ENCODE peak calls at places on chromosomes 13 and 19, in six cellular contexts. One of them, this sample, is unnamed.

GRCh38 chr13:102055116-102055515 is 346.7 kb downstream of the FGF14 start:
- DNase-seq in cardiac fibroblast: no peak
- DNase-seq in tibial artery: no peak
- DNase-seq in OCI-LY7: no peak
- DNase-seq in CD8-positive, alpha-beta T cell: no peak
- DNase-seq in breast epithelium: no peak
- DNase-seq in this sample: no peak

GRCh38 chr13:41746259-41746658 is 214.7 kb downstream of the VWA8 start:
- DNase-seq in cardiac fibroblast: peak
- DNase-seq in tibial artery: no peak
- DNase-seq in OCI-LY7: no peak
- DNase-seq in CD8-positive, alpha-beta T cell: no peak
- DNase-seq in breast epithelium: no peak
- DNase-seq in this sample: no peak

GRCh38 chr13:30671271-30671815 is 53.6 kb downstream of the USPL1 start:
- DNase-seq in cardiac fibroblast: no peak
- DNase-seq in tibial artery: no peak
- DNase-seq in OCI-LY7: no peak
- DNase-seq in CD8-positive, alpha-beta T cell: no peak
- DNase-seq in breast epithelium: no peak
- DNase-seq in this sample: no peak

GRCh38 chr13:73861136-73861535 is 273.1 kb downstream of the KLF12 start:
- DNase-seq in cardiac fibroblast: no peak
- DNase-seq in tibial artery: no peak
- DNase-seq in OCI-LY7: no peak
- DNase-seq in CD8-positive, alpha-beta T cell: no peak
- DNase-seq in breast epithelium: no peak
- DNase-seq in this sample: no peak

GRCh38 chr13:41356788-41357187 is 45.7 kb downstream of the NAA16 start:
- DNase-seq in cardiac fibroblast: no peak
- DNase-seq in tibial artery: no peak
- DNase-seq in OCI-LY7: no peak
- DNase-seq in CD8-positive, alpha-beta T cell: peak
- DNase-seq in breast epithelium: no peak
- DNase-seq in this sample: no peak

GRCh38 chr13:113369189-113369588 is 5.3 kb upstream of the GRTP1 start:
- DNase-seq in cardiac fibroblast: no peak
- DNase-seq in tibial artery: no peak
- DNase-seq in OCI-LY7: no peak
- DNase-seq in CD8-positive, alpha-beta T cell: no peak
- DNase-seq in breast epithelium: no peak
- DNase-seq in this sample: no peak

GRCh38 chr13:100666124-100666523 is 8.5 kb downstream of the TMTC4 start:
- DNase-seq in cardiac fibroblast: peak
- DNase-seq in tibial artery: no peak
- DNase-seq in OCI-LY7: no peak
- DNase-seq in CD8-positive, alpha-beta T cell: no peak
- DNase-seq in breast epithelium: no peak
- DNase-seq in this sample: no peak

GRCh38 chr13:49669735-49670309 is 21.5 kb downstream of the EBPL start:
- DNase-seq in cardiac fibroblast: peak
- DNase-seq in tibial artery: no peak
- DNase-seq in OCI-LY7: peak
- DNase-seq in CD8-positive, alpha-beta T cell: no peak
- DNase-seq in breast epithelium: peak
- DNase-seq in this sample: no peak

GRCh38 chr19:2271516-2272103 is 10.4 kb downstream of the PEAK3 start:
- DNase-seq in cardiac fibroblast: peak
- DNase-seq in tibial artery: no peak
- DNase-seq in OCI-LY7: no peak
- DNase-seq in CD8-positive, alpha-beta T cell: no peak
- DNase-seq in breast epithelium: no peak
- DNase-seq in this sample: no peak

GRCh38 chr13:41547253-41548000 is 90.1 kb downstream of the RGCC start:
- DNase-seq in cardiac fibroblast: no peak
- DNase-seq in tibial artery: peak
- DNase-seq in OCI-LY7: no peak
- DNase-seq in CD8-positive, alpha-beta T cell: no peak
- DNase-seq in breast epithelium: no peak
- DNase-seq in this sample: no peak

GRCh38 chr19:16134510-16134909 is 9.0 kb upstream of the HSH2D start:
- DNase-seq in cardiac fibroblast: no peak
- DNase-seq in tibial artery: no peak
- DNase-seq in OCI-LY7: no peak
- DNase-seq in CD8-positive, alpha-beta T cell: no peak
- DNase-seq in breast epithelium: no peak
- DNase-seq in this sample: no peak

GRCh38 chr13:27599845-27600553 is 20.3 kb downstream of the LNX2 start:
- DNase-seq in cardiac fibroblast: peak
- DNase-seq in tibial artery: no peak
- DNase-seq in OCI-LY7: no peak
- DNase-seq in CD8-positive, alpha-beta T cell: no peak
- DNase-seq in breast epithelium: no peak
- DNase-seq in this sample: no peak

GRCh38 chr13:26457212-26457611 is 100.3 kb upstream of the WASF3 start:
- DNase-seq in cardiac fibroblast: no peak
- DNase-seq in tibial artery: no peak
- DNase-seq in OCI-LY7: no peak
- DNase-seq in CD8-positive, alpha-beta T cell: no peak
- DNase-seq in breast epithelium: no peak
- DNase-seq in this sample: no peak

GRCh38 chr13:48559638-48560320 is 26.9 kb upstream of the RCBTB2 start:
- DNase-seq in cardiac fibroblast: peak
- DNase-seq in tibial artery: no peak
- DNase-seq in OCI-LY7: no peak
- DNase-seq in CD8-positive, alpha-beta T cell: no peak
- DNase-seq in breast epithelium: no peak
- DNase-seq in this sample: no peak

GRCh38 chr13:51501096-51501495 is 48.3 kb upstream of the INTS6 start:
- DNase-seq in cardiac fibroblast: peak
- DNase-seq in tibial artery: no peak
- DNase-seq in OCI-LY7: no peak
- DNase-seq in CD8-positive, alpha-beta T cell: no peak
- DNase-seq in breast epithelium: no peak
- DNase-seq in this sample: no peak

GRCh38 chr19:16244091-16244490 is 46.4 kb downstream of the AP1M1 start:
- DNase-seq in cardiac fibroblast: peak
- DNase-seq in tibial artery: no peak
- DNase-seq in OCI-LY7: no peak
- DNase-seq in CD8-positive, alpha-beta T cell: no peak
- DNase-seq in breast epithelium: no peak
- DNase-seq in this sample: no peak

GRCh38 chr19:16066611-16067104 is 9.6 kb upstream of the TPM4 start:
- DNase-seq in cardiac fibroblast: peak
- DNase-seq in tibial artery: no peak
- DNase-seq in OCI-LY7: peak
- DNase-seq in CD8-positive, alpha-beta T cell: peak
- DNase-seq in breast epithelium: no peak
- DNase-seq in this sample: no peak

GRCh38 chr13:43883636-43884035 is 3.9 kb downstream of the LACC1 start:
- DNase-seq in cardiac fibroblast: no peak
- DNase-seq in tibial artery: no peak
- DNase-seq in OCI-LY7: no peak
- DNase-seq in CD8-positive, alpha-beta T cell: no peak
- DNase-seq in breast epithelium: no peak
- DNase-seq in this sample: no peak

GRCh38 chr19:5006821-5007220 is 37.9 kb downstream of the KDM4B start:
- DNase-seq in cardiac fibroblast: no peak
- DNase-seq in tibial artery: no peak
- DNase-seq in OCI-LY7: no peak
- DNase-seq in CD8-positive, alpha-beta T cell: no peak
- DNase-seq in breast epithelium: no peak
- DNase-seq in this sample: no peak

GRCh38 chr19:5665781-5666513 is 14.4 kb downstream of the MICOS13 start:
- DNase-seq in cardiac fibroblast: peak
- DNase-seq in tibial artery: no peak
- DNase-seq in OCI-LY7: no peak
- DNase-seq in CD8-positive, alpha-beta T cell: no peak
- DNase-seq in breast epithelium: no peak
- DNase-seq in this sample: no peak

GRCh38 chr13:33123066-33123940 is 107.1 kb downstream of the KL start:
- DNase-seq in cardiac fibroblast: peak
- DNase-seq in tibial artery: peak
- DNase-seq in OCI-LY7: no peak
- DNase-seq in CD8-positive, alpha-beta T cell: no peak
- DNase-seq in breast epithelium: no peak
- DNase-seq in this sample: no peak

GRCh38 chr13:33126909-33127607 is 110.8 kb downstream of the KL start:
- DNase-seq in cardiac fibroblast: peak
- DNase-seq in tibial artery: no peak
- DNase-seq in OCI-LY7: no peak
- DNase-seq in CD8-positive, alpha-beta T cell: no peak
- DNase-seq in breast epithelium: no peak
- DNase-seq in this sample: no peak

GRCh38 chr13:33128134-33128533 is 111.9 kb downstream of the KL start:
- DNase-seq in cardiac fibroblast: no peak
- DNase-seq in tibial artery: no peak
- DNase-seq in OCI-LY7: no peak
- DNase-seq in CD8-positive, alpha-beta T cell: no peak
- DNase-seq in breast epithelium: no peak
- DNase-seq in this sample: no peak

GRCh38 chr13:33129094-33129832 is 113.0 kb downstream of the KL start:
- DNase-seq in cardiac fibroblast: no peak
- DNase-seq in tibial artery: no peak
- DNase-seq in OCI-LY7: no peak
- DNase-seq in CD8-positive, alpha-beta T cell: no peak
- DNase-seq in breast epithelium: no peak
- DNase-seq in this sample: no peak

DNA sequence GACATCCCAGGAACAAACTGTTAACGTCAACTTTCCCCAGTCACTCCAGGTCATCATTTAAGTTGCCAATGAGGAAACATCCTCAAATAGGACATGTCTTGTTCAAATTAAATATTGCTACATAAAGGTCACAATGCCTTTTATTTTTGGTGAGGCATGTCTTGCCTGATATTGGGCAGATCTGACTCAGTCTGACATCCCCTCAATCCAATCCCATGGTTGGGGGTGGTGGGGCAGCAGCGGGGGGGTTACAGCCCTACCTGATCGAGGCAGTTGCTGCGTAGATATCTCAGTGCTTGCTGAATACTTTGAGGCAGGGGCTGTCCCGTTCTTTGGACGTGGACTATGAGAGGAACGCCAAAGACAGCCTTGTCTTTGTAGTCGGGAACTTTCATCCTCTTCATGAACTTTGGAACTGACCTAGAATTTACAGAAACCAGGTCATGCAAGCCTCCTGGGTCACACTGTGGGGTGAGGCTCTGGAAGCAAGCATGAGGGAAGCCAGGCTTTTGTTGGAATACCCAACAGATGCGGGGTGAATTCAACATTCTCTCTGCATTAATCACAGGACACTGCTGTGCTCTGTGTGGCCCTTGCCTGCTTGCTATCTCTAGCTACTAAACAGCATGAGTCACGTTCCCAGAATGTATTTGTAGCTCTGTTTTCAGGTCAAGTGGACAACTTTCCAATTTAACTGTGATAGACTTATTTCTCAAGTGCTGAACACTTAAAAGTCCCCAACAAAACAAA is 109.8 kb downstream of the KL start:
- DNase-seq in cardiac fibroblast: peak
- DNase-seq in tibial artery: peak
- DNase-seq in OCI-LY7: no peak
- DNase-seq in CD8-positive, alpha-beta T cell: no peak
- DNase-seq in breast epithelium: peak
- DNase-seq in this sample: peak
- H3K4me3 ChIP-seq in cardiac fibroblast: peak
- H3K4me3 ChIP-seq in tibial artery: no peak
- H3K4me3 ChIP-seq in OCI-LY7: no peak
- H3K4me3 ChIP-seq in CD8-positive, alpha-beta T cell: no peak
- H3K4me3 ChIP-seq in breast epithelium: no peak
- H3K4me3 ChIP-seq in this sample: no peak

DNA sequence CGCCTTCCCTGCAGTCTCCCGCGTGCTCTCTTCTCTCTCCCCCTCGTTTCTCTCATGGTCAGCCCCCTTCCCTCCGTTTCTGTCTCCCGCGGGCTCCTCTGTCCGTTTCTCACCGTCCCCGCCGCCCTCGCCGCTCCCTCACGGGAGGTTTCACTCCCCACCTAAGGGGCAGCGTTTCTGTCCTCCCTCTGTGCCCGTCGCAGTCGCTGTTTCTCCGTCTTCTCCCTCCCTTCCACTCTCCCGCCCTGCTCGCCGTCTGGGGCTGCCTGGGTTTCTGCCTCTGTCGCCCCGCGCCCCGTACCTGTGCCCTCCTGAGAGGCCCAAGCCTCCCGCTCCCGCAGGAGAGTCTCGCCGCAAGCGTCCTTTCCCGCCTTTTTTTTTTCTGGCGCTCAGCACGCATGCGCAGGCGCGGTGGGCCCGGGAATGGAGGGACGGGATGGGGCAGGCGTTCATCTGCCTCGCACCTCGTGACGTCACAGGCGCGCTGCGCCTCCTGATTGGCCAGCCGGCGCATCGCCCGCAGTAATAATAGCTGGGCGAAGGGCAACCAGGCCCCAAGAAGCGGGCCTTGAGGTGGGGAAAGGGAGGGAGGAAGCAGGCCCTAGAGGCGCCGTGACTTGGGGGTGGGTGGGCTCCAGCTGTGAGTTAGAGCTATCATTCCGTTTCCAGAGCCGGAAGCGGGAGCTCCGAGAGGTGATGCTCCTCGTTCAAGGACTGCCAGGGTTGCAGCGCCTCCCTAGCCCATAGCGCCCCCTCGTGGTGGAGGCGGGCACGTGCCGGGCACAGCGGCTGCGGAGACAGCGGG is 15.4 kb downstream of the SSC5D start:
- DNase-seq in cardiac fibroblast: peak
- DNase-seq in tibial artery: peak
- DNase-seq in OCI-LY7: peak
- DNase-seq in CD8-positive, alpha-beta T cell: peak
- DNase-seq in breast epithelium: peak
- DNase-seq in this sample: peak
- H3K4me3 ChIP-seq in cardiac fibroblast: peak
- H3K4me3 ChIP-seq in tibial artery: peak
- H3K4me3 ChIP-seq in OCI-LY7: peak
- H3K4me3 ChIP-seq in CD8-positive, alpha-beta T cell: peak
- H3K4me3 ChIP-seq in breast epithelium: peak
- H3K4me3 ChIP-seq in this sample: peak

DNA sequence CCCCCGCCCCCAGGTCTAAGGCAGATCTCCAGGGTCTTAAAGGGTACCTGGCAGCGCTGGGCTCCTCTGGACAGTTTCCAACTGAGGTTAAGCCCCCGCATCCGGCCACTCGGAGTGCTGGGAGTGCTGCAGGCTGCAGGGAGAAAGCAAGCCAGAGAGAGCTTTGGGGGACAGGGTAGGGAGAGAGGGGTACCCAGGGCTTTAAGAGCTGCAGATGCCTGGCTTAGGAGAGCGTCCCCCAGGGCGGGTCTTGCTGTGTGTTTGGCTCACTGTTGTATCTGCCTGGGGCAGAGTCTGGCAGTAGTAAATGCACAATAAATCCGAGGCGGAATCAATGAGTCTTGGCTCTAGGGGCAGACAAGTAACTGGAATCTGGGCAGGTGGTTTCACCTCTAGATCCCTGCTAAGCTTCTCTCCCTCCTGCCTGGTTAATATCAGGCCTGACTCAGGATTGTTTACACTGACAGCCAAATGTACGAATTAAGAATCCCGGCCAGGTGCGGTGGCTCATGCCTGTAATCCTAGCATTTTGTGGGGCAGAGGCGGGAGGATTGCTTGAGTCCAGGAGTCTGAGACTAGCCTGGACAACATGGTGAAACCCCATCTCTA is 798 bp upstream of the COX6B2 start:
- DNase-seq in cardiac fibroblast: no peak
- DNase-seq in tibial artery: no peak
- DNase-seq in OCI-LY7: no peak
- DNase-seq in CD8-positive, alpha-beta T cell: no peak
- DNase-seq in breast epithelium: no peak
- DNase-seq in this sample: no peak
- H3K4me3 ChIP-seq in cardiac fibroblast: no peak
- H3K4me3 ChIP-seq in tibial artery: no peak
- H3K4me3 ChIP-seq in OCI-LY7: no peak
- H3K4me3 ChIP-seq in CD8-positive, alpha-beta T cell: no peak
- H3K4me3 ChIP-seq in breast epithelium: no peak
- H3K4me3 ChIP-seq in this sample: no peak

GRCh38 chr19:19217110-19217509 is 5.4 kb downstream of the NCAN start:
- DNase-seq in cardiac fibroblast: peak
- DNase-seq in tibial artery: no peak
- DNase-seq in OCI-LY7: peak
- DNase-seq in CD8-positive, alpha-beta T cell: no peak
- DNase-seq in breast epithelium: no peak
- DNase-seq in this sample: no peak
- H3K4me3 ChIP-seq in cardiac fibroblast: no peak
- H3K4me3 ChIP-seq in tibial artery: no peak
- H3K4me3 ChIP-seq in OCI-LY7: no peak
- H3K4me3 ChIP-seq in CD8-positive, alpha-beta T cell: no peak
- H3K4me3 ChIP-seq in breast epithelium: no peak
- H3K4me3 ChIP-seq in this sample: no peak

This sample was measured in thoracic aorta.